ENCODE peak calls at places on chromosomes 11 and 22, in seven cellular contexts. F is DMS53, T is T1000, X is left cardiac atrium, K is tibial nerve, L is pancreas, G is Daoy. I is an unnamed sample.

GRCh38 chr22:26322179-26322905 is 106.7 kb upstream of the ASPHD2 start:
- DNase-seq in F (no peak), G (peak; percentile 97), K (no peak), L (no peak), T (peak; percentile 5), X (no peak), I (peak; percentile 98)

GRCh38 chr22:17120711-17121234 is 387 bp downstream of the TMEM121B start:
- DNase-seq in G (peak; percentile 30), L (peak; percentile 7), X (no peak), F (peak; percentile 75), K (no peak), T (no peak), I (peak; percentile 17)

GRCh38 chr11:43944761-43945311 is 2.4 kb downstream of the C11orf96 start:
- DNase-seq in G (peak; percentile 50), T (peak; percentile 58), F (peak; percentile 69), X (peak; percentile 72), L (peak; percentile 39), K (peak; percentile 75), I (peak; percentile 41)

GRCh38 chr11:94271885-94272372 is 32.5 kb upstream of the IZUMO1R start:
- DNase-seq in G (no peak), X (no peak), T (no peak), F (no peak), L (no peak), K (no peak), I (no peak)

GRCh38 chr11:120622189-120622912 is 110.8 kb downstream of the GRIK4 start:
- DNase-seq in G (no peak), F (peak; percentile 68), K (no peak), X (no peak), L (no peak), T (no peak), I (no peak)

GRCh38 chr22:30365891-30366290 is 9.1 kb downstream of the CCDC157 start:
- DNase-seq in L (no peak), F (no peak), T (no peak), G (no peak), K (no peak), X (no peak), I (no peak)

GRCh38 chr11:98568011-98568410 is 452.7 kb upstream of the CNTN5 start:
- DNase-seq in T (no peak), F (peak; percentile 10), X (no peak), G (no peak), L (no peak), K (no peak), I (peak; percentile 23)

GRCh38 chr22:42397332-42398246 is 34.6 kb downstream of the NFAM1 start:
- DNase-seq in F (peak; percentile 20), T (no peak), G (no peak), K (peak; percentile 51), L (no peak), X (no peak), I (no peak)

GRCh38 chr11:17504330-17505107 is 27.9 kb upstream of the ABCC8 start:
- DNase-seq in T (peak; percentile 22), G (peak; percentile 67), F (peak; percentile 93), K (peak; percentile 78), X (peak; percentile 82), L (peak; percentile 70), I (peak; percentile 79)

GRCh38 chr11:128940156-128940555 is 2.5 kb downstream of the TP53AIP1 start:
- DNase-seq in X (no peak), K (no peak), L (no peak), G (no peak), T (no peak), F (no peak), I (no peak)

GRCh38 chr11:19698493-19699292 is 13.9 kb upstream of the NAV2 start:
- DNase-seq in T (no peak), F (no peak), K (peak; percentile 78), L (no peak), X (peak; percentile 78), G (no peak), I (no peak)

GRCh38 chr22:32622762-32623147 is 148.1 kb downstream of the FBXO7 start:
- DNase-seq in L (no peak), G (no peak), T (no peak), X (no peak), K (no peak), F (no peak), I (no peak)

GRCh38 chr11:66020618-66021357 is 5.5 kb downstream of the CATSPER1 start:
- DNase-seq in L (no peak), G (peak; percentile 93), F (peak; percentile 91), T (peak; percentile 57), X (no peak), K (no peak), I (peak; percentile 88)

GRCh38 chr11:61384271-61385242 is 7.8 kb upstream of the TMEM216 start:
- DNase-seq in G (peak; percentile 35), L (no peak), T (no peak), F (peak; percentile 83), X (no peak), K (no peak), I (peak; percentile 44)

GRCh38 chr11:59582006-59582405 is 33.6 kb downstream of the OSBP start:
- DNase-seq in T (no peak), X (no peak), G (no peak), L (no peak), F (no peak), K (no peak), I (no peak)

GRCh38 chr22:50174382-50175190 is 4.1 kb downstream of the PANX2 start:
- DNase-seq in K (no peak), F (no peak), G (no peak), L (no peak), X (no peak), T (no peak), I (no peak)

GRCh38 chr11:131464024-131464423 is 93.6 kb downstream of the NTM start:
- DNase-seq in K (no peak), F (no peak), T (no peak), G (no peak), L (no peak), X (no peak), I (no peak)

I was measured in ELR.